ENCODE peak calls at places on chromosome 15, in seven cellular contexts. G is IMR-90, B is OCI-LY7, P is right lobe of liver, R is stomach, D is heart left ventricle, S is heart right ventricle. H is an unnamed sample. For H3K9me3, the result is how much of the 10 kb centered on the place peaks cover.

GRCh38 chr15:38226867-38227266 is 25.8 kb upstream of the SPRED1 start:
- DNase-seq in G (peak), B (no peak), P (no peak), R (peak), D (peak), S (no peak), H (peak)

GRCh38 chr15:101003076-101003475 is 83.9 kb downstream of the LRRK1 start:
- DNase-seq in G (no peak), B (no peak), P (no peak), R (no peak), D (peak), S (no peak), H (no peak)

GRCh38 chr15:96720251-96720650 is 389.8 kb downstream of the NR2F2 start:
- DNase-seq in G (no peak), B (no peak), P (no peak), R (no peak), D (no peak), S (no peak), H (no peak)

GRCh38 chr15:80031841-80032240 is 27.6 kb upstream of the ZFAND6 start:
- DNase-seq in G (no peak), B (no peak), P (no peak), R (no peak), D (peak), S (no peak), H (no peak)

GRCh38 chr15:42457445-42458442 is 33.2 kb downstream of the ZNF106 start:
- DNase-seq in G (peak), B (peak), P (no peak), R (peak), D (peak), S (peak), H (peak)

GRCh38 chr15:69414702-69415161 is 583 bp downstream of the KIF23 start:
- DNase-seq in G (peak), B (peak), P (no peak), R (no peak), D (peak), S (peak), H (peak)

GRCh38 chr15:82105458-82106205 is 59.8 kb upstream of the MEX3B start:
- DNase-seq in G (peak), B (no peak), P (no peak), R (no peak), D (no peak), S (no peak), H (peak)

GRCh38 chr15:31470756-31471155 is 144.1 kb downstream of the KLF13 start:
- DNase-seq in G (no peak), B (no peak), P (no peak), R (no peak), D (no peak), S (no peak), H (no peak)

GRCh38 chr15:66573348-66573718 is 7.5 kb upstream of the LCTL start:
- DNase-seq in G (no peak), B (no peak), P (peak), R (no peak), D (no peak), S (no peak), H (no peak)

GRCh38 chr15:67826717-67827560 is 1.6 kb downstream of the SKOR1 start:
- DNase-seq in G (no peak), B (no peak), P (peak), R (no peak), D (no peak), S (no peak), H (no peak)

GRCh38 chr15:25241241-25241801 is 197.5 kb downstream of the UBE3A start:
- DNase-seq in G (no peak), B (no peak), P (peak), R (no peak), D (no peak), S (peak), H (no peak)

GRCh38 chr15:25240461-25241021 is 198.3 kb downstream of the UBE3A start:
- DNase-seq in G (no peak), B (no peak), P (peak), R (no peak), D (no peak), S (peak), H (no peak)

GRCh38 chr15:25243800-25244097 is 195.1 kb downstream of the UBE3A start:
- DNase-seq in G (no peak), B (no peak), P (peak), R (no peak), D (no peak), S (peak), H (no peak)

GRCh38 chr15:25242957-25243799 is 195.6 kb downstream of the UBE3A start:
- DNase-seq in G (no peak), B (no peak), P (peak), R (peak), D (peak), S (peak), H (no peak)

GRCh38 chr15:25242166-25242879 is 196.5 kb downstream of the UBE3A start:
- DNase-seq in G (no peak), B (no peak), P (no peak), R (no peak), D (no peak), S (peak), H (no peak)
- H3K9me3 ChIP-seq in G (half or more), B (under half), P (under half), R (half or more), D (under half), S (under half), H (under half)

GRCh38 chr15:25236143-25236860 is 202.5 kb downstream of the UBE3A start:
- DNase-seq in G (no peak), B (no peak), P (no peak), R (no peak), D (no peak), S (no peak), H (no peak)

GRCh38 chr15:25235391-25235790 is 203.4 kb downstream of the UBE3A start:
- DNase-seq in G (no peak), B (no peak), P (no peak), R (no peak), D (no peak), S (no peak), H (no peak)

GRCh38 chr15:25236861-25237155 is 202.0 kb downstream of the UBE3A start:
- DNase-seq in G (no peak), B (no peak), P (no peak), R (no peak), D (no peak), S (no peak), H (no peak)

GRCh38 chr15:25234831-25235230 is 204.0 kb downstream of the UBE3A start:
- DNase-seq in G (no peak), B (no peak), P (no peak), R (no peak), D (no peak), S (no peak), H (no peak)

GRCh38 chr15:25233766-25234350 is 205.0 kb downstream of the UBE3A start:
- DNase-seq in G (no peak), B (no peak), P (no peak), R (no peak), D (no peak), S (no peak), H (no peak)
- H3K9me3 ChIP-seq in G (half or more), B (under half), P (under half), R (half or more), D (under half), S (under half), H (under half)

GRCh38 chr15:87680200-87680599 is 576.3 kb downstream of the NTRK3 start:
- DNase-seq in G (no peak), B (no peak), P (no peak), R (no peak), D (no peak), S (no peak), H (no peak)
- H3K9me3 ChIP-seq in G (under half), B (under half), P (under half), R (under half), D (under half), S (under half), H (under half)

DNA sequence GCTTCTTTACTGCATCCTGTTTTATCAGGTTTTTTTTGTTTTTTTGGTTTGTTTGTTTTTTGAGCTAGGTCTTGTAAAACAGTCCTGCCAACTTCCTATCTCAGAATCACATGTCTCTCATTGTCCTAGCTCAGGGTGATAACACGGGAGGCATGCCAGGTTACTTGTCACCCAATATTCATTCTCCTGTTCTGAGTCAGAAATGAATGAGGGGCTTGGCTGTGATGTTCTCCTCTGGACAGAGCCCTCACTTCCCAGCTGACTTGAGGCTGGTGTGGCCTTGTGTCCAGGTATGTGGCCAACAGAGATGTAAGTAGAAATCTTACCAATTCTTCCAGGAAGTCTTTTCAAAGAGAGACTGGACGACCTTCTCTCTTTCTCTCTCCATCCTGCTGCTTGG is 317.0 kb downstream of the GABRB3 start:
- DNase-seq in G (no peak), B (no peak), P (no peak), R (no peak), D (no peak), S (no peak), H (no peak)
- H3K9me3 ChIP-seq in G (under half), B (under half), P (under half), R (half or more), D (under half), S (under half), H (under half)

GRCh38 chr15:76313731-76314130 is 2.5 kb upstream of the ETFA start:
- DNase-seq in G (no peak), B (no peak), P (no peak), R (no peak), D (no peak), S (no peak), H (no peak)

GRCh38 chr15:76312540-76313174 is 1.4 kb upstream of the ETFA start:
- DNase-seq in G (peak), B (no peak), P (no peak), R (no peak), D (no peak), S (no peak), H (peak)

GRCh38 chr15:76310470-76311070 is 699 bp downstream of the ETFA start:
- DNase-seq in G (no peak), B (peak), P (no peak), R (no peak), D (no peak), S (no peak), H (peak)

GRCh38 chr15:76311071-76311956 is at the start of gene ETFA:
- DNase-seq in G (peak), B (peak), P (peak), R (peak), D (peak), S (peak), H (peak)

GRCh38 chr15:76309561-76310330 is 1.5 kb downstream of the ETFA start:
- DNase-seq in G (no peak), B (no peak), P (no peak), R (no peak), D (no peak), S (no peak), H (peak)
- H3K9me3 ChIP-seq in G (under half), B (under half), P (under half), R (under half), D (under half), S (under half), H (under half)

GRCh38 chr15:53525894-53526293 is 233.6 kb downstream of the WDR72 start:
- DNase-seq in G (no peak), B (no peak), P (no peak), R (no peak), D (no peak), S (no peak), H (no peak)

GRCh38 chr15:53522878-53523455 is 236.5 kb downstream of the WDR72 start:
- DNase-seq in G (no peak), B (no peak), P (no peak), R (no peak), D (no peak), S (peak), H (no peak)

GRCh38 chr15:53520867-53521525 is 238.5 kb downstream of the WDR72 start:
- DNase-seq in G (no peak), B (no peak), P (no peak), R (no peak), D (no peak), S (no peak), H (no peak)
- H3K9me3 ChIP-seq in G (under half), B (under half), P (under half), R (under half), D (under half), S (under half), H (under half)

GRCh38 chr15:27696530-27696929 is 402.6 kb downstream of the OCA2 start:
- DNase-seq in G (no peak), B (no peak), P (no peak), R (no peak), D (no peak), S (no peak), H (no peak)

GRCh38 chr15:27694506-27695077 is 404.5 kb downstream of the OCA2 start:
- DNase-seq in G (no peak), B (no peak), P (no peak), R (no peak), D (no peak), S (no peak), H (no peak)

GRCh38 chr15:27686971-27687370 is 412.1 kb downstream of the OCA2 start:
- DNase-seq in G (no peak), B (no peak), P (no peak), R (no peak), D (no peak), S (no peak), H (no peak)

GRCh38 chr15:27690290-27690689 is 408.8 kb downstream of the OCA2 start:
- DNase-seq in G (no peak), B (no peak), P (no peak), R (no peak), D (no peak), S (no peak), H (no peak)

GRCh38 chr15:27692438-27692837 is 406.7 kb downstream of the OCA2 start:
- DNase-seq in G (no peak), B (no peak), P (no peak), R (no peak), D (no peak), S (no peak), H (no peak)
- H3K9me3 ChIP-seq in G (under half), B (under half), P (under half), R (under half), D (under half), S (under half), H (under half)

GRCh38 chr15:20340331-20340811 is 201.2 kb downstream of the GOLGA6L6 start:
- DNase-seq in G (peak), B (no peak), P (peak), R (peak), D (peak), S (peak), H (peak)
- H3K9me3 ChIP-seq in G (half or more), B (under half), P (under half), R (half or more), D (under half), S (under half), H (under half)